ENCODE peak calls at places on chromosomes 4 and X, in eight cellular contexts. One of them, this sample, is unnamed.

GRCh38 chrX:118976599-118977340 is 2.4 kb downstream of the LONRF3 start:
- DNase-seq in bronchial epithelial cell: peak
- DNase-seq in astrocyte of the spinal cord: no peak
- DNase-seq in MM.1S: no peak
- DNase-seq in psoas muscle: peak
- DNase-seq in kidney: peak
- DNase-seq in uterus: peak
- DNase-seq in progenitor cell of endocrine pancreas: no peak
- DNase-seq in this sample: peak

GRCh38 chr4:184400375-184400870 is 73.9 kb downstream of the IRF2 start:
- DNase-seq in progenitor cell of endocrine pancreas: no peak
- DNase-seq in psoas muscle: peak
- DNase-seq in uterus: no peak
- DNase-seq in kidney: no peak
- DNase-seq in bronchial epithelial cell: peak
- DNase-seq in astrocyte of the spinal cord: peak
- DNase-seq in MM.1S: no peak
- DNase-seq in this sample: no peak

GRCh38 chr4:7967501-7968261 is 28.0 kb upstream of the AFAP1 start:
- DNase-seq in psoas muscle: peak
- DNase-seq in bronchial epithelial cell: peak
- DNase-seq in kidney: no peak
- DNase-seq in astrocyte of the spinal cord: peak
- DNase-seq in progenitor cell of endocrine pancreas: no peak
- DNase-seq in uterus: no peak
- DNase-seq in MM.1S: no peak
- DNase-seq in this sample: no peak

GRCh38 chr4:80180743-80181142 is 16.6 kb upstream of the PRDM8 start:
- DNase-seq in kidney: no peak
- DNase-seq in progenitor cell of endocrine pancreas: no peak
- DNase-seq in astrocyte of the spinal cord: no peak
- DNase-seq in uterus: no peak
- DNase-seq in psoas muscle: no peak
- DNase-seq in MM.1S: no peak
- DNase-seq in bronchial epithelial cell: peak
- DNase-seq in this sample: no peak

GRCh38 chrX:13151806-13152510 is 107.5 kb upstream of the FAM9C start:
- DNase-seq in bronchial epithelial cell: no peak
- DNase-seq in MM.1S: no peak
- DNase-seq in kidney: no peak
- DNase-seq in progenitor cell of endocrine pancreas: no peak
- DNase-seq in astrocyte of the spinal cord: peak
- DNase-seq in psoas muscle: no peak
- DNase-seq in uterus: no peak
- DNase-seq in this sample: no peak

GRCh38 chrX:150566734-150567182 is 1.7 kb upstream of the MTM1 start:
- DNase-seq in progenitor cell of endocrine pancreas: no peak
- DNase-seq in bronchial epithelial cell: no peak
- DNase-seq in astrocyte of the spinal cord: no peak
- DNase-seq in psoas muscle: no peak
- DNase-seq in uterus: no peak
- DNase-seq in kidney: no peak
- DNase-seq in MM.1S: no peak
- DNase-seq in this sample: no peak

GRCh38 chr4:2619459-2619858 is 83.0 kb downstream of the FAM193A start:
- DNase-seq in astrocyte of the spinal cord: no peak
- DNase-seq in MM.1S: no peak
- DNase-seq in bronchial epithelial cell: no peak
- DNase-seq in kidney: no peak
- DNase-seq in uterus: no peak
- DNase-seq in psoas muscle: no peak
- DNase-seq in progenitor cell of endocrine pancreas: no peak
- DNase-seq in this sample: no peak

GRCh38 chrX:121571333-121571732 is 523.9 kb downstream of the GLUD2 start:
- DNase-seq in bronchial epithelial cell: no peak
- DNase-seq in psoas muscle: no peak
- DNase-seq in astrocyte of the spinal cord: no peak
- DNase-seq in uterus: no peak
- DNase-seq in progenitor cell of endocrine pancreas: no peak
- DNase-seq in MM.1S: peak
- DNase-seq in kidney: no peak
- DNase-seq in this sample: no peak

GRCh38 chr4:107823870-107824366 is 814 bp upstream of the SGMS2 start:
- DNase-seq in progenitor cell of endocrine pancreas: no peak
- DNase-seq in psoas muscle: no peak
- DNase-seq in kidney: no peak
- DNase-seq in MM.1S: no peak
- DNase-seq in bronchial epithelial cell: no peak
- DNase-seq in uterus: no peak
- DNase-seq in astrocyte of the spinal cord: no peak
- DNase-seq in this sample: no peak

GRCh38 chr4:103099691-103100392 is at the start of gene BDH2:
- DNase-seq in uterus: peak
- DNase-seq in kidney: no peak
- DNase-seq in astrocyte of the spinal cord: peak
- DNase-seq in bronchial epithelial cell: peak
- DNase-seq in progenitor cell of endocrine pancreas: no peak
- DNase-seq in psoas muscle: peak
- DNase-seq in MM.1S: peak
- DNase-seq in this sample: no peak

GRCh38 chr4:70713453-70714026 is 8.2 kb upstream of the RUFY3 start:
- DNase-seq in bronchial epithelial cell: peak
- DNase-seq in kidney: no peak
- DNase-seq in psoas muscle: no peak
- DNase-seq in progenitor cell of endocrine pancreas: no peak
- DNase-seq in MM.1S: no peak
- DNase-seq in uterus: no peak
- DNase-seq in astrocyte of the spinal cord: no peak
- DNase-seq in this sample: no peak

GRCh38 chr4:173490817-173491518 is 39.1 kb downstream of the HAND2 start:
- DNase-seq in astrocyte of the spinal cord: peak
- DNase-seq in bronchial epithelial cell: peak
- DNase-seq in progenitor cell of endocrine pancreas: no peak
- DNase-seq in MM.1S: no peak
- DNase-seq in kidney: no peak
- DNase-seq in uterus: no peak
- DNase-seq in psoas muscle: no peak
- DNase-seq in this sample: no peak

GRCh38 chrX:70168238-70169188 is 8.8 kb upstream of the DGAT2L6 start:
- DNase-seq in bronchial epithelial cell: peak
- DNase-seq in kidney: no peak
- DNase-seq in astrocyte of the spinal cord: peak
- DNase-seq in psoas muscle: no peak
- DNase-seq in progenitor cell of endocrine pancreas: no peak
- DNase-seq in MM.1S: no peak
- DNase-seq in uterus: peak
- DNase-seq in this sample: no peak

GRCh38 chr4:74682567-74683359 is 111.6 kb downstream of the BTC start:
- DNase-seq in MM.1S: no peak
- DNase-seq in progenitor cell of endocrine pancreas: peak
- DNase-seq in uterus: no peak
- DNase-seq in kidney: no peak
- DNase-seq in bronchial epithelial cell: peak
- DNase-seq in astrocyte of the spinal cord: peak
- DNase-seq in psoas muscle: no peak
- DNase-seq in this sample: no peak

GRCh38 chrX:129831486-129831885 is 12.2 kb downstream of the ZDHHC9 start:
- DNase-seq in MM.1S: no peak
- DNase-seq in progenitor cell of endocrine pancreas: no peak
- DNase-seq in astrocyte of the spinal cord: no peak
- DNase-seq in bronchial epithelial cell: no peak
- DNase-seq in uterus: no peak
- DNase-seq in kidney: no peak
- DNase-seq in psoas muscle: no peak
- DNase-seq in this sample: no peak

GRCh38 chr4:86050516-86050915 is 309.3 kb downstream of the MAPK10 start:
- DNase-seq in progenitor cell of endocrine pancreas: no peak
- DNase-seq in astrocyte of the spinal cord: no peak
- DNase-seq in psoas muscle: no peak
- DNase-seq in bronchial epithelial cell: peak
- DNase-seq in uterus: no peak
- DNase-seq in MM.1S: no peak
- DNase-seq in kidney: no peak
- DNase-seq in this sample: no peak

GRCh38 chr4:2695661-2696060 is 60.5 kb downstream of the TNIP2 start:
- DNase-seq in uterus: no peak
- DNase-seq in kidney: no peak
- DNase-seq in progenitor cell of endocrine pancreas: no peak
- DNase-seq in psoas muscle: no peak
- DNase-seq in bronchial epithelial cell: no peak
- DNase-seq in MM.1S: no peak
- DNase-seq in astrocyte of the spinal cord: no peak
- DNase-seq in this sample: no peak

GRCh38 chrX:68109162-68109561 is 324.1 kb downstream of the OPHN1 start:
- DNase-seq in uterus: no peak
- DNase-seq in astrocyte of the spinal cord: no peak
- DNase-seq in kidney: no peak
- DNase-seq in psoas muscle: no peak
- DNase-seq in MM.1S: no peak
- DNase-seq in bronchial epithelial cell: no peak
- DNase-seq in progenitor cell of endocrine pancreas: no peak
- DNase-seq in this sample: no peak

GRCh38 chr4:636628-636950 is 11.2 kb downstream of the PDE6B start:
- DNase-seq in progenitor cell of endocrine pancreas: no peak
- DNase-seq in MM.1S: no peak
- DNase-seq in bronchial epithelial cell: no peak
- DNase-seq in astrocyte of the spinal cord: no peak
- DNase-seq in kidney: no peak
- DNase-seq in uterus: no peak
- DNase-seq in psoas muscle: peak
- DNase-seq in this sample: no peak

GRCh38 chr4:86091201-86091600 is 268.7 kb downstream of the MAPK10 start:
- DNase-seq in bronchial epithelial cell: peak
- DNase-seq in MM.1S: no peak
- DNase-seq in uterus: no peak
- DNase-seq in psoas muscle: no peak
- DNase-seq in kidney: no peak
- DNase-seq in astrocyte of the spinal cord: no peak
- DNase-seq in progenitor cell of endocrine pancreas: no peak
- DNase-seq in this sample: no peak

GRCh38 chr4:104262678-104263077 is 232.0 kb downstream of the CXXC4 start:
- DNase-seq in astrocyte of the spinal cord: no peak
- DNase-seq in MM.1S: no peak
- DNase-seq in progenitor cell of endocrine pancreas: no peak
- DNase-seq in kidney: no peak
- DNase-seq in uterus: no peak
- DNase-seq in bronchial epithelial cell: no peak
- DNase-seq in psoas muscle: no peak
- DNase-seq in this sample: no peak

GRCh38 chrX:119755981-119756533 is 2.3 kb upstream of the SOWAHD start:
- DNase-seq in uterus: no peak
- DNase-seq in progenitor cell of endocrine pancreas: no peak
- DNase-seq in MM.1S: peak
- DNase-seq in astrocyte of the spinal cord: no peak
- DNase-seq in kidney: no peak
- DNase-seq in bronchial epithelial cell: no peak
- DNase-seq in psoas muscle: no peak
- DNase-seq in this sample: no peak

GRCh38 chrX:87728024-87728423 is 210.4 kb downstream of the KLHL4 start:
- DNase-seq in bronchial epithelial cell: no peak
- DNase-seq in uterus: no peak
- DNase-seq in psoas muscle: no peak
- DNase-seq in kidney: no peak
- DNase-seq in progenitor cell of endocrine pancreas: no peak
- DNase-seq in MM.1S: no peak
- DNase-seq in astrocyte of the spinal cord: no peak
- DNase-seq in this sample: no peak

GRCh38 chrX:55167124-55167523 is 53.0 kb upstream of the PAGE5 start:
- DNase-seq in uterus: no peak
- DNase-seq in bronchial epithelial cell: peak
- DNase-seq in astrocyte of the spinal cord: no peak
- DNase-seq in kidney: no peak
- DNase-seq in psoas muscle: no peak
- DNase-seq in progenitor cell of endocrine pancreas: no peak
- DNase-seq in MM.1S: no peak
- DNase-seq in this sample: no peak

GRCh38 chr4:48005781-48006180 is 10.7 kb downstream of the CNGA1 start:
- DNase-seq in bronchial epithelial cell: no peak
- DNase-seq in kidney: no peak
- DNase-seq in MM.1S: no peak
- DNase-seq in psoas muscle: no peak
- DNase-seq in uterus: no peak
- DNase-seq in progenitor cell of endocrine pancreas: no peak
- DNase-seq in astrocyte of the spinal cord: no peak
- DNase-seq in this sample: no peak

GRCh38 chr4:125283702-125284279 is 31.0 kb upstream of the FAT4 start:
- DNase-seq in progenitor cell of endocrine pancreas: no peak
- DNase-seq in bronchial epithelial cell: peak
- DNase-seq in astrocyte of the spinal cord: peak
- DNase-seq in uterus: no peak
- DNase-seq in MM.1S: peak
- DNase-seq in kidney: no peak
- DNase-seq in psoas muscle: no peak
- DNase-seq in this sample: no peak
- TF ChIP-seq CTCF in progenitor cell of endocrine pancreas: peak
- TF ChIP-seq CTCF in bronchial epithelial cell: peak
- TF ChIP-seq CTCF in astrocyte of the spinal cord: peak
- TF ChIP-seq CTCF in uterus: peak
- TF ChIP-seq CTCF in MM.1S: peak
- TF ChIP-seq CTCF in kidney: peak
- TF ChIP-seq CTCF in psoas muscle: peak
- TF ChIP-seq CTCF in this sample: peak

GRCh38 chr4:121050251-121050650 is 22.1 kb downstream of the NDNF start:
- DNase-seq in astrocyte of the spinal cord: peak
- DNase-seq in bronchial epithelial cell: no peak
- DNase-seq in uterus: no peak
- DNase-seq in kidney: no peak
- DNase-seq in psoas muscle: no peak
- DNase-seq in MM.1S: peak
- DNase-seq in progenitor cell of endocrine pancreas: no peak
- DNase-seq in this sample: no peak
- TF ChIP-seq CTCF in astrocyte of the spinal cord: peak
- TF ChIP-seq CTCF in bronchial epithelial cell: no peak
- TF ChIP-seq CTCF in uterus: no peak
- TF ChIP-seq CTCF in kidney: no peak
- TF ChIP-seq CTCF in psoas muscle: peak
- TF ChIP-seq CTCF in MM.1S: peak
- TF ChIP-seq CTCF in progenitor cell of endocrine pancreas: peak
- TF ChIP-seq CTCF in this sample: peak

DNA sequence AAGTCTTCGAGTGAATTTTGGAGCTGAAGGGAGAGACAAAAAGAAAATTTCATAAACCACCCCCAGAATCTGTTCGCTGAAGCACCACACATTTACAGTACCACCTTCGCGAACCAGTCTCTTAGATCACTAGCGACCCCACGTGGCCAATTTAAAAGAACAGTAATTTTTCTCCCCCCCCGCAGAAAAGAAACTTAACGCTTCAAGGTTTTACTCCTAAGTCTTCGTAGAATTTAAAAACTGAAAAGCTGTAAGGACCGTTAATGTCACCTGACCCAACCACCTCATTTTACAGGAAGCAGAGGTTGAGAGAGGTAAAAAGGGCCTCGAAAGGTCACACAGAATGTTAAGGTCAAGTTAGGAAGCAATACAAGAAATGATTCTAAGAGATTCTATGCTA is 187.5 kb downstream of the QDPR start:
- DNase-seq in astrocyte of the spinal cord: peak
- DNase-seq in bronchial epithelial cell: no peak
- DNase-seq in psoas muscle: no peak
- DNase-seq in kidney: no peak
- DNase-seq in MM.1S: peak
- DNase-seq in progenitor cell of endocrine pancreas: no peak
- DNase-seq in uterus: peak
- DNase-seq in this sample: no peak
- TF ChIP-seq CTCF in astrocyte of the spinal cord: peak
- TF ChIP-seq CTCF in bronchial epithelial cell: peak
- TF ChIP-seq CTCF in psoas muscle: peak
- TF ChIP-seq CTCF in kidney: peak
- TF ChIP-seq CTCF in MM.1S: peak
- TF ChIP-seq CTCF in progenitor cell of endocrine pancreas: peak
- TF ChIP-seq CTCF in uterus: peak
- TF ChIP-seq CTCF in this sample: peak

GRCh38 chrX:24996096-24996709 is 19.6 kb downstream of the ARX start:
- DNase-seq in progenitor cell of endocrine pancreas: no peak
- DNase-seq in MM.1S: no peak
- DNase-seq in astrocyte of the spinal cord: no peak
- DNase-seq in bronchial epithelial cell: no peak
- DNase-seq in psoas muscle: no peak
- DNase-seq in kidney: no peak
- DNase-seq in uterus: no peak
- DNase-seq in this sample: no peak
- TF ChIP-seq CTCF in progenitor cell of endocrine pancreas: no peak
- TF ChIP-seq CTCF in MM.1S: no peak
- TF ChIP-seq CTCF in astrocyte of the spinal cord: no peak
- TF ChIP-seq CTCF in bronchial epithelial cell: no peak
- TF ChIP-seq CTCF in psoas muscle: no peak
- TF ChIP-seq CTCF in kidney: no peak
- TF ChIP-seq CTCF in uterus: no peak
- TF ChIP-seq CTCF in this sample: no peak